ENCODE peak calls at places on chromosome 20, in six cellular contexts. V, L, Z, M, I and F are unnamed samples.

GRCh38 chr20:63381781-63382431 is 20.8 kb upstream of the CHRNA4 start:
- DNase-seq in V (no peak), Z (peak), M (peak), L (peak), I (peak), F (peak)

GRCh38 chr20:32706486-32706885 is 32.7 kb upstream of the C20orf203 start:
- DNase-seq in Z (no peak), I (no peak), L (no peak), V (no peak), M (no peak), F (no peak)

GRCh38 chr20:25011261-25011660 is 18.7 kb upstream of the APMAP start:
- DNase-seq in M (no peak), I (no peak), L (no peak), Z (no peak), V (no peak), F (no peak)

GRCh38 chr20:62736407-62737071 is 27.9 kb downstream of the NTSR1 start:
- DNase-seq in I (peak), L (no peak), M (no peak), Z (no peak), V (no peak), F (no peak)

GRCh38 chr20:63577317-63577894 is 3.4 kb upstream of the HELZ2 start:
- DNase-seq in L (no peak), Z (no peak), V (no peak), M (no peak), I (no peak), F (no peak)

GRCh38 chr20:50305636-50306477 is 115.2 kb downstream of the CEBPB start:
- DNase-seq in V (no peak), Z (no peak), I (no peak), M (peak), L (peak), F (peak)

GRCh38 chr20:9581509-9581908 is 67.1 kb downstream of the LAMP5 start:
- DNase-seq in M (no peak), Z (no peak), V (no peak), L (no peak), I (no peak), F (no peak)

GRCh38 chr20:61701401-61701800 is 364.3 kb downstream of the TAF4 start:
- DNase-seq in Z (no peak), L (no peak), I (no peak), M (no peak), V (no peak), F (no peak)

GRCh38 chr20:33667245-33668086 is 723 bp downstream of the ACTL10 start:
- DNase-seq in Z (no peak), I (no peak), L (no peak), M (peak), V (peak), F (no peak)

GRCh38 chr20:62533591-62534495 is 58.0 kb upstream of the GATA5 start:
- DNase-seq in V (no peak), M (no peak), L (no peak), Z (no peak), I (no peak), F (no peak)

GRCh38 chr20:6360766-6361165 is 237.9 kb upstream of the FERMT1 start:
- DNase-seq in M (no peak), L (no peak), I (no peak), Z (no peak), V (no peak), F (no peak)

GRCh38 chr20:2108987-2109386 is 7.4 kb downstream of the STK35 start:
- DNase-seq in V (no peak), Z (no peak), I (no peak), M (peak), L (peak), F (peak)

GRCh38 chr20:9514461-9515210 is at the start of gene LAMP5:
- DNase-seq in V (peak), Z (peak), M (peak), I (peak), L (peak), F (peak)

GRCh38 chr20:3914446-3914845 is 25.3 kb downstream of the PANK2 start:
- DNase-seq in M (no peak), I (no peak), L (no peak), V (no peak), Z (no peak), F (no peak)

GRCh38 chr20:62504323-62504722 is 28.5 kb upstream of the GATA5 start:
- DNase-seq in M (no peak), L (no peak), V (no peak), I (no peak), Z (no peak), F (no peak)

GRCh38 chr20:26163890-26164289 is 467.2 kb upstream of the ZNF337 start:
- DNase-seq in Z (no peak), L (peak), M (peak), I (no peak), V (no peak), F (peak)

GRCh38 chr20:49306903-49307336 is 29.1 kb upstream of the ZNFX1 start:
- DNase-seq in V (no peak), Z (no peak), L (peak), M (no peak), I (no peak), F (no peak)

GRCh38 chr20:44068780-44069191 is 118.2 kb downstream of the JPH2 start:
- DNase-seq in V (no peak), L (no peak), Z (no peak), I (no peak), M (no peak), F (no peak)

GRCh38 chr20:24991897-24992419 is 593 bp downstream of the APMAP start:
- DNase-seq in V (no peak), M (peak), Z (peak), I (peak), L (peak), F (peak)

GRCh38 chr20:50358959-50359358 is 151.2 kb upstream of the PTPN1 start:
- DNase-seq in I (no peak), M (no peak), Z (no peak), V (no peak), L (no peak), F (no peak)

GRCh38 chr20:20768202-20768815 is 55.9 kb upstream of the RALGAPA2 start:
- DNase-seq in Z (no peak), M (no peak), L (no peak), I (no peak), V (no peak), F (no peak)

GRCh38 chr20:41006126-41006935 is 22.3 kb upstream of the TOP1 start:
- DNase-seq in Z (no peak), I (peak), V (no peak), M (no peak), L (no peak), F (no peak)

GRCh38 chr20:41004561-41005360 is 23.9 kb upstream of the TOP1 start:
- DNase-seq in L (no peak), M (peak), I (no peak), Z (no peak), V (no peak), F (peak)

GRCh38 chr20:41006936-41007871 is 21.4 kb upstream of the TOP1 start:
- DNase-seq in L (no peak), Z (no peak), V (no peak), M (no peak), I (no peak), F (no peak)

GRCh38 chr20:41003143-41003932 is 25.3 kb upstream of the TOP1 start:
- DNase-seq in L (peak), I (peak), M (peak), Z (no peak), V (no peak), F (peak)

DNA sequence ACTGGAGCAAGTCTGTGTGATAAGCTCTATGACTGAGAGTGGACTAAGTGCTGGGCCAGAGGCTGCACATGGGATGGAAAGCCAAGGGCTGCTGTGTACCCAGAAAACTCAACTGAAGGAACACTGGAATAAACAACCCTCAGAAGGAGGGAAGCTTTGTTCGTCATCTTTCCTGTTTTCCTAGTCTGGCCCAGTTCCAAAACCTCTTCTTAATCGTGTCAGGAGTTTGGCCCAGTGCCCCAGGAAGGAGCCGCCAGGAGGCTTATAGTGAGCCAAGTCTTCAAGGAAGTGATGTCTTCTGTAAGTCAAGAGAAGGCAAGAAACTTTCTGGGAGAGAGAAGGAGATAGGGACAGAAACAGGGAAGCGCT is 23.3 kb upstream of the TOP1 start:
- DNase-seq in I (no peak), L (peak), M (peak), V (no peak), Z (no peak), F (peak)
- TF ChIP-seq EZH2phosphoT487 in I (no peak), L (no peak), M (no peak), V (no peak), Z (no peak), F (no peak)

GRCh38 chr20:52267418-52267817 is 75.8 kb upstream of the ZFP64 start:
- DNase-seq in L (no peak), V (no peak), Z (no peak), I (no peak), M (no peak), F (no peak)

GRCh38 chr20:52268184-52268583 is 76.6 kb upstream of the ZFP64 start:
- DNase-seq in L (no peak), Z (no peak), V (no peak), M (no peak), I (no peak), F (peak)

GRCh38 chr20:52269327-52269726 is 77.7 kb upstream of the ZFP64 start:
- DNase-seq in V (no peak), Z (no peak), I (no peak), M (no peak), L (no peak), F (peak)

GRCh38 chr20:52275243-52275817 is 83.8 kb upstream of the ZFP64 start:
- DNase-seq in V (no peak), Z (no peak), M (no peak), I (no peak), L (peak), F (no peak)

GRCh38 chr20:52269926-52270325 is 78.3 kb upstream of the ZFP64 start:
- DNase-seq in I (no peak), M (no peak), L (no peak), V (no peak), Z (no peak), F (no peak)
- H2AFZ ChIP-seq in I (no peak), M (no peak), L (no peak), V (no peak), Z (no peak), F (no peak)

GRCh38 chr20:18056174-18057105 is 1.3 kb downstream of the OVOL2 start:
- DNase-seq in Z (peak), I (peak), M (peak), L (peak), V (peak), F (peak)
- TF ChIP-seq EZH2 in Z (peak), I (peak), M (no peak), L (peak), V (no peak), F (no peak)

GRCh38 chr20:36591854-36592641 is 13.5 kb upstream of the RAB5IF start:
- DNase-seq in Z (peak), L (peak), V (no peak), I (peak), M (peak), F (peak)
- TF ChIP-seq EZH2phosphoT487 in Z (no peak), L (no peak), V (no peak), I (no peak), M (no peak), F (no peak)

DNA sequence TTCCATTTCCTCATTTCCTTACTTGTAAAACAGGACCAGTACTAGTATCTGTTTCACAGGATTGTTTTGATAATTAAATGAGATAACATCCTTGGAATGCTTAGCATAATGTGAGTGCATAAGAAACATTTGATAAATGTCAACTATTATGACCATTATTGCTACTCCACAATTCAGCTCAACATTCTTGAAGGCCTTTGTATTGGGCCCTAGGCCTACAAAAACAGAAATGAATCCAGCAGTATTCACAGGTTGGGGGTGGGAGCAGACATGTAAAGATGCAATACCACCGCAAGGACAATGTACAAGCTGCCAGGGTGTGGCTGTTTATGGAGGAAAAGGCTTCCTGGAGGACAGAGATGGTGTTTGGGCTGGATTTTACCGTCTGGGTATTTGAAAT is 57.2 kb upstream of the EPB41L1 start:
- DNase-seq in V (no peak), I (no peak), Z (no peak), L (no peak), M (no peak), F (peak)
- H2AFZ ChIP-seq in V (peak), I (no peak), Z (no peak), L (no peak), M (no peak), F (no peak)

DNA sequence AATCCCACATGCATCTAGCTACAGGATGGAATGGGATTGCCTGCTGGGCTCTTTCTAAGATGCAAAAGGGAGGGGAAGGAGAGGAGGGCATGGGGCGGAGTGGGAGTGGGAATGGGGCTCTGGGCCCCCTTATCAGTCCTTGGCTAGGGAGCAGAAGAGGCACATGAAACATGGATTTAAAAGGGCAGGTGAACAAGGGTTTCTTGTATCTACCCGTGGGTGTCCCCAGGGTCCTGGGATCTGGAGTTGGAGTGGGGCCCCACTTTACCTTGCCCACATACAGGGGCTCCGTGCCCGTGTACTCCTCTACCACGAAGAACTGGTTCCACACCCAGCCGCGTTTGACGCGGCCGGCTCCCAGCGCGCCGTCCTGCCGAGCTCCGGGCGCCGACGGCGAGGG is 57.5 kb downstream of the CDH22 start:
- DNase-seq in L (no peak), V (no peak), Z (no peak), M (no peak), I (no peak), F (no peak)
- TF ChIP-seq EZH2 in L (no peak), V (no peak), Z (no peak), M (no peak), I (no peak), F (no peak)

GRCh38 chr20:37755665-37756064 is 61.8 kb downstream of the CTNNBL1 start:
- DNase-seq in Z (peak), L (peak), M (no peak), I (no peak), V (no peak), F (peak)
- TF ChIP-seq EZH2phosphoT487 in Z (no peak), L (no peak), M (no peak), I (no peak), V (no peak), F (no peak)

GRCh38 chr20:40961686-40962640 is 66.7 kb upstream of the TOP1 start:
- DNase-seq in I (no peak), Z (no peak), V (no peak), M (peak), L (no peak), F (peak)
- H2AFZ ChIP-seq in I (peak), Z (no peak), V (no peak), M (peak), L (no peak), F (no peak)

GRCh38 chr20:54172532-54172855 is 1.3 kb downstream of the CYP24A1 start:
- DNase-seq in M (peak), Z (no peak), V (no peak), L (no peak), I (no peak), F (no peak)

GRCh38 chr20:54168961-54169862 is 4.6 kb downstream of the CYP24A1 start:
- DNase-seq in L (no peak), V (no peak), M (peak), Z (no peak), I (no peak), F (no peak)

GRCh38 chr20:54172856-54173652 is 732 bp downstream of the CYP24A1 start:
- DNase-seq in M (no peak), Z (peak), I (peak), L (no peak), V (no peak), F (peak)

GRCh38 chr20:54170026-54170471 is 3.7 kb downstream of the CYP24A1 start:
- DNase-seq in Z (no peak), V (no peak), M (no peak), I (no peak), L (no peak), F (no peak)

GRCh38 chr20:54170963-54171362 is 2.8 kb downstream of the CYP24A1 start:
- DNase-seq in Z (no peak), M (no peak), I (no peak), V (no peak), L (no peak), F (no peak)
- TF ChIP-seq EZH2 in Z (no peak), M (no peak), I (no peak), V (no peak), L (no peak), F (no peak)

DNA sequence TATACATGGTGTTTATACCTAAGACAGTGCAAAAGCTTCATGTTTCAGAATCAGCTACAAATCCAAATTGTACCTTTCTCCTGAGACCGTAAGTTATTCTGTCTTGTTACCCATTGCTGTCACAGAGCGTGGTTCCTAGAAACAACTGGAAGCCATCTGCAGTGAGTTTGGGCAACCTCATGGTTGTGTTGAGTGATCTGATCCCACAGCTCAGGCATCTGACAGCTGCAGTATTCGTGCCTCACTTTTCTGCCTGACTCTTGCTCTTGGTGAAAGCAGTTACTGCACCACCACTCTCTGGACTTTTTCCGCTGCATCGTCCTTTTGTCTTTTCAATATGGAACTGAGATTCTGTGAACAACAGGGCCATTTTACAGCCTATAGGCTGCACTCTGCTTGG is 752.6 kb downstream of the MAFB start:
- DNase-seq in Z (no peak), M (no peak), V (no peak), I (no peak), L (no peak), F (no peak)
- TF ChIP-seq EZH2phosphoT487 in Z (no peak), M (no peak), V (no peak), I (no peak), L (no peak), F (no peak)